ENCODE peak calls at places on chromosomes 16 and 17, in four cellular contexts. B is A549, W is GM23338, F is Panc1. S is an unnamed sample.

GRCh38 chr17:16918443-16918842 is 53.5 kb downstream of the TNFRSF13B start:
- DNase-seq in F (no peak), B (no peak), W (no peak), S (no peak)

GRCh38 chr16:17474037-17474436 is 3.3 kb upstream of the XYLT1 start:
- DNase-seq in B (no peak), F (no peak), W (no peak), S (no peak)

GRCh38 chr17:35640977-35641526 is 53.9 kb downstream of the AP2B1 start:
- DNase-seq in F (no peak), B (no peak), W (no peak), S (no peak)

GRCh38 chr16:71432906-71433305 is 8.9 kb downstream of the TLE7 start:
- DNase-seq in B (no peak), W (no peak), F (no peak), S (no peak)

GRCh38 chr16:86928517-86929148 is 350.3 kb downstream of the FOXL1 start:
- DNase-seq in W (no peak), B (no peak), F (no peak), S (no peak)

GRCh38 chr17:11488407-11488806 is 109.9 kb upstream of the DNAH9 start:
- DNase-seq in W (no peak), B (no peak), F (no peak), S (no peak)

GRCh38 chr17:77471984-77472836 is 331.4 kb downstream of the SEC14L1 start:
- DNase-seq in W (peak; percentile 86), F (no peak), B (no peak), S (peak; percentile 57)

GRCh38 chr17:66533572-66533971 is 231.2 kb downstream of the PRKCA start:
- DNase-seq in W (peak; percentile 75), B (no peak), F (no peak), S (no peak)

GRCh38 chr16:15640966-15641365 is 2.0 kb downstream of the MARF1 start:
- DNase-seq in W (no peak), F (no peak), B (no peak), S (no peak)

GRCh38 chr16:15643453-15644305 is 725 bp upstream of the MARF1 start:
- DNase-seq in F (peak; percentile 67), B (peak; percentile 74), W (peak; percentile 57), S (peak; percentile 41)

GRCh38 chr16:15641753-15642556 is 999 bp downstream of the MARF1 start:
- DNase-seq in B (no peak), W (no peak), F (no peak), S (no peak)

GRCh38 chr16:15644306-15644961 is 1.5 kb upstream of the MARF1 start:
- DNase-seq in F (no peak), B (peak; percentile 54), W (peak; percentile 9), S (no peak)

GRCh38 chr16:15642557-15643452 is at the start of gene MARF1:
- DNase-seq in W (peak; percentile 99), B (peak; percentile 97), F (no peak), S (peak; percentile 86)
- TF ChIP-seq REST in W (no peak), B (no peak), F (no peak), S (peak; percentile 23)

DNA sequence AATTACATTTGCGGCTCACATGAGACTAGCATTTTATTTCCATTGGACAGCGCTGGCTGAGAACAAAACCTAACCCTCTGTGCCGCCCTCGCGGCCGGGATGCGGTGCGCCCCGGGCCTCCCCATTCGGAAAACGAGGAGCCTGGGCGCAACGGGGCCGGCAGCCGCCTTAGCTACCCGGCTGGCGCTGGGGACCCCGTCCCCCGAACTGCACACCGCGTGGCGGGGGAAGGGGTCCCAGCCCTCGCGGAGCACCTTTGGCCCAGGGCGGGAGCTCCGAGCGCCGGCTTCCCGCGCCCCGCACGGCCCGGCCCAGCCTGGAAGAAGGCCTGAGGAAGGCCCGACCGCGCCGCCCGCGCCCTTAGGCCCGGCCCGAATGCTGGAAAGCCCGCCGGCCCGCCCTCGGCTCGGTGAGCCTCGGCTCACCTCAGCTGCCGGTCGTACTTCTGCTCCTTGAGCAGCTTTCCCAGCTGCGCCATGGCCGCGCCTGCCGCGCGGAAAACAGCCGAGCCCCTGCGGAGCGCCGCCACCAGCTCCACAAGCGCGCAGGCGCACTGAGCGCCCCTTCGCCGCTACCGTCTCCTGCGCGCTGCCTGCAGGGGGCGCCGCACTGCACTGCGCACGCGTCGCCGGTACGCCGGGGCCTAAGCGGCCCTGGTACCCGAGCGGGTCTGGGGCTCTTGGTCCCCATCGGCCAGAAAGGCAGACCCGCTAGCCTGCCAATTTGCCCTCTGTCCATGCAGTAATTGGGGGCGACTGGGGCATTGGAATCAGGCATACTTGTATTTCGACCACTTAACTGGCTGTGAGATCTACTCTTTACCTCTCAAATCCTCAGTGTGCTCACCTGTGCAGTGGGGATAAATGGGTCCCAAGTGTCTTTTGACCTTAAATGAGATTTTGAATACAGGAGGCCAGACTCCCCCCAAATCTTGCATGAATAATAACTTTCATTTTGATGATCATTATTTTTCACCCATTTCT is at the start of gene NAE1:
- DNase-seq in B (peak; percentile 91), F (peak; percentile 50), W (peak; percentile 92), S (peak; percentile 82)
- TF ChIP-seq REST in B (no peak), F (no peak), W (no peak), S (peak; percentile 45)

GRCh38 chr17:56830726-56831363 is 2.9 kb downstream of the C17orf67 start:
- DNase-seq in W (no peak), B (no peak), F (no peak), S (no peak)
- TF ChIP-seq REST in W (no peak), B (no peak), F (no peak), S (no peak)

DNA sequence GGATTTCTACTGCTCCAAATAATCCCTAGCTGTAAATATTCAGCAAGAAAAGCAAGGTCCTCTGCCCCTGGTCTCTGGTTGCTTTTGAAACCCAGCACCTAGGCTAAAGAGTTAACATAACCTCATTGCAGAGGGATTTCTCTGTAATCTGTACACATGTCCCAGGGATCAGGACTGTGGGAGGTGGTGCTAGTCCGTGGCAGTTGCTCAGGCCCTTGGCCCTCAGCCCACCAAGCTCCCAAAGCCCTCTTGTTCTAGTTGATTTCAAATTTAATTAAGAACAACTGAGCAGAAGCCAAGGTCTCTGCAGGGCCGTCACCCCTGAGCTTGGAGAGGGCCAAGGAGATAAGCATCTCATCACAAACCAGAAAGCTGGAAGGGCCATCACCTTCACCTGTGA is 181.1 kb downstream of the SOX9 start:
- DNase-seq in W (no peak), F (no peak), B (no peak), S (no peak)
- TF ChIP-seq REST in W (no peak), F (no peak), B (no peak), S (no peak)

DNA sequence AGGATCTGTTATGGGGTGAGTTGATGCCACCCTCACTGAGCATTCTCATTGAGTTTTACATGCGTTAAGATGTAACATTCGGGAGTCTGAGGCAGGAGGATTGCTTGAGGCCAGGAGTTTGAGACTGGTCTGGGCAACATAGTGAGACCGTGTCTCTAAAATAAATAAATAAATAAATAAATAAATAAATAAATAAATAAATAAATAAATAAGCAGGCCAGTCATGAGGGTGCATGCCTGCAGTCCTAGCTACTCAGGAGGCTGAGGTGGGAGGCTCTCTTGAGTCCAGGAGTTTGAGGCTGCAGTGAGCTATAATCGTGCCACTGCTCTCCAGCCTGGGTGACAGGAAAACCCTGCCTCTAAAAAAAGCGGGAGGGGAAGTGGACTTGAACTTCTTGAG is 90.3 kb downstream of the SNX29 start:
- DNase-seq in F (no peak), W (no peak), B (no peak), S (no peak)
- TF ChIP-seq REST in F (no peak), W (no peak), B (no peak), S (no peak)

DNA sequence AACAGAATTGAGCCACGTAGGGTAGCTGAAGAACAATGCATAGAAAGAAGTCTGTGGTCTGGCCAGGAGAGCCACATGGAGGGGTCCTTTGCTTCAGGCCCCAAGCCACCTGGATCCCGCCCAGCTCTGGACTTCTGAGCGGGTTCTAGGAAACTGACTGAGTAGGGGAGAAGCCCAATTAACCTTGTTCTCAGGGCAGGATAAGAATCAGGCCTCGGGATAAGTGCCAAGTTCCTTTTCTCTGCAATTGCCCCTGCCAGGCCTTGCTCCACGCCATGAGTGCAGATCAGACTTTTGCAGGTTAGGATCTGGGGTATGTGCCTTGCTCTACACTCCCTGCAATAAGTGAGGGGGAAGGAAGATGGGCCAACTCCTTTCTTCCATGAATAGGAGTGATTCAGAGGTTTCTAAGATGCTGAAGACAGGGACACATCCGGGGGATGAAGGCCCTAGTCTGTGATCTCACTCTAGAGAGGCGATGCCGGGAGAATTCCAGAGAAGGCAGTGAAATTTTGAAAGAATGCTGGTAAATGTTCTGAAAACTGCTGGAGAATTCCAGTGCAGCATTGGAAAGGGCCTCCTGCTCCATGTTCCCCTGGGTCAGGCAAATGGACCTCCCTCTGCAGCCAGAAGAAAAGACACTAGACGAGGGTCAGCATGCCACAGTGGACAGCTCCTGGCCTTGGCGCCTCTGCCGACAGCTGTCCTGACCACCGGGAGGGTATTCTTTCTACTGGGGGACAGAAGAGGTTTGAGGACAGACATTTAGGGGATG is 5.8 kb downstream of the NEUROD2 start:
- DNase-seq in W (no peak), F (no peak), B (no peak), S (no peak)
- TF ChIP-seq REST in W (peak; percentile 63), F (peak; percentile 39), B (peak; percentile 25), S (peak; percentile 60)

GRCh38 chr17:82716383-82717181 is at the start of gene FN3KRP:
- DNase-seq in F (peak; percentile 55), B (peak; percentile 96), W (peak; percentile 91), S (peak; percentile 93)
- TF ChIP-seq REST in F (no peak), B (no peak), W (no peak), S (no peak)

GRCh38 chr17:61946359-61946758 is 18.6 kb upstream of the INTS2 start:
- DNase-seq in W (no peak), B (no peak), F (no peak), S (no peak)
- TF ChIP-seq REST in W (no peak), B (no peak), F (no peak), S (no peak)